ENCODE peak calls at places on chromosomes 1 and 21, in four cellular contexts. Z, U, W and M are unnamed samples.

GRCh38 chr1:3481836-3482589 is 27.5 kb downstream of the ARHGEF16 start:
- DNase-seq in Z (no peak), U (no peak), W (no peak), M (no peak)

GRCh38 chr1:35278886-35279554 is 10.5 kb downstream of the ZMYM4 start:
- DNase-seq in Z (peak), U (peak), W (no peak), M (no peak)

GRCh38 chr1:171245458-171246064 is 2.7 kb upstream of the FMO1 start:
- DNase-seq in Z (peak), U (peak), W (no peak), M (no peak)

GRCh38 chr1:206800411-206800810 is 28.1 kb upstream of the IL10 start:
- DNase-seq in Z (no peak), U (no peak), W (no peak), M (no peak)

GRCh38 chr1:99850458-99850974 is 355 bp downstream of the AGL start:
- DNase-seq in Z (no peak), U (no peak), W (no peak), M (no peak)

GRCh38 chr1:20291621-20292020 is 946 bp downstream of the VWA5B1 start:
- DNase-seq in Z (no peak), U (no peak), W (peak), M (no peak)

GRCh38 chr1:92483442-92484170 is 3.1 kb downstream of the GFI1 start:
- DNase-seq in Z (no peak), U (no peak), W (peak), M (no peak)

GRCh38 chr1:205066221-205066818 is 17.9 kb downstream of the TMEM81 start:
- DNase-seq in Z (peak), U (no peak), W (no peak), M (no peak)

GRCh38 chr1:222171005-222171404 is 376.9 kb downstream of the HHIPL2 start:
- DNase-seq in Z (no peak), U (peak), W (peak), M (peak)

GRCh38 chr1:55257958-55258357 is 42.8 kb upstream of the USP24 start:
- DNase-seq in Z (no peak), U (peak), W (no peak), M (peak)

GRCh38 chr1:156598125-156598524 is 3.2 kb downstream of the GPATCH4 start:
- DNase-seq in Z (no peak), U (no peak), W (no peak), M (no peak)

GRCh38 chr1:62321438-62321837 is 2.2 kb upstream of the KANK4 start:
- DNase-seq in Z (no peak), U (peak), W (no peak), M (no peak)

GRCh38 chr21:37915941-37916794 is at the start of gene KCNJ6:
- DNase-seq in Z (peak), U (peak), W (peak), M (no peak)

GRCh38 chr21:37737497-37737896 is 178.8 kb downstream of the KCNJ6 start:
- DNase-seq in Z (no peak), U (no peak), W (no peak), M (no peak)

GRCh38 chr1:87329756-87330200 is 1.1 kb downstream of the LMO4 start:
- DNase-seq in Z (no peak), U (peak), W (no peak), M (no peak)

GRCh38 chr1:211613951-211614350 is 35.0 kb upstream of the SLC30A1 start:
- DNase-seq in Z (no peak), U (no peak), W (no peak), M (no peak)

GRCh38 chr1:211613108-211613947 is 34.4 kb upstream of the SLC30A1 start:
- DNase-seq in Z (peak), U (peak), W (no peak), M (no peak)

GRCh38 chr1:211619033-211619996 is 40.4 kb upstream of the SLC30A1 start:
- DNase-seq in Z (no peak), U (no peak), W (no peak), M (no peak)

GRCh38 chr1:211614615-211615014 is 35.7 kb upstream of the SLC30A1 start:
- DNase-seq in Z (peak), U (no peak), W (no peak), M (no peak)

GRCh38 chr1:211616231-211617031 is 37.5 kb upstream of the SLC30A1 start:
- DNase-seq in Z (no peak), U (no peak), W (no peak), M (no peak)
- TF ChIP-seq CHD1 in Z (no peak), U (no peak), W (no peak), M (no peak)

GRCh38 chr1:236494586-236495207 is 29.1 kb upstream of the LGALS8 start:
- DNase-seq in Z (no peak), U (peak), W (no peak), M (no peak)

GRCh38 chr1:236492378-236492777 is 31.4 kb upstream of the LGALS8 start:
- DNase-seq in Z (no peak), U (no peak), W (no peak), M (no peak)

GRCh38 chr1:236489710-236490377 is 33.9 kb upstream of the LGALS8 start:
- DNase-seq in Z (peak), U (peak), W (no peak), M (peak)

GRCh38 chr1:236494082-236494481 is 29.7 kb upstream of the LGALS8 start:
- DNase-seq in Z (no peak), U (no peak), W (no peak), M (no peak)

GRCh38 chr1:236491469-236492136 is 32.2 kb upstream of the LGALS8 start:
- DNase-seq in Z (no peak), U (no peak), W (no peak), M (no peak)
- TF ChIP-seq CHD1 in Z (no peak), U (no peak), W (no peak), M (no peak)

GRCh38 chr1:154696460-154696859 is 88.5 kb upstream of the ADAR start:
- DNase-seq in Z (no peak), U (no peak), W (no peak), M (no peak)

GRCh38 chr1:154698320-154699096 is 90.5 kb upstream of the ADAR start:
- DNase-seq in Z (no peak), U (no peak), W (no peak), M (no peak)

GRCh38 chr1:154694995-154695394 is 87.0 kb upstream of the ADAR start:
- DNase-seq in Z (no peak), U (no peak), W (no peak), M (no peak)

GRCh38 chr1:154697710-154698109 is 89.7 kb upstream of the ADAR start:
- DNase-seq in Z (no peak), U (no peak), W (no peak), M (no peak)

DNA sequence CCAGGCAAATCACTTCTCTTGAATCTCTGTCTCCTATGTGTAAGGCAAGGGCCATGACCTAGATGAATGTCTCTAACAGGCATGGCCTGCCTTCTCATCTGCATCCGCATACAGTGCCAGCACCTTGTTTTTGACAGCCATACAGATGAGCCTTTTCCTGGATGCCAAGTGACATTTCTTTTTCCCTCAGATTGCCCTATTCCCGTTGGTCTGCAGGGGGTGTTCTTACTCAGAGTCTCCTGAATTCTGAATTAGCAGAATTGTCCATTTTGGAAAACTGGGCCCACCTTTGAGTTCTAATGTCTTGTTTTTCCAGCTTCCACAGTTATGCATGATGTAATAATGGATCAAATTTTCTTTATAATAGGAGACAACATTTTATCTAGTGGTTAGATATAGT is 88.0 kb upstream of the ADAR start:
- DNase-seq in Z (no peak), U (no peak), W (no peak), M (no peak)
- TF ChIP-seq CHD1 in Z (no peak), U (no peak), W (no peak), M (no peak)

DNA sequence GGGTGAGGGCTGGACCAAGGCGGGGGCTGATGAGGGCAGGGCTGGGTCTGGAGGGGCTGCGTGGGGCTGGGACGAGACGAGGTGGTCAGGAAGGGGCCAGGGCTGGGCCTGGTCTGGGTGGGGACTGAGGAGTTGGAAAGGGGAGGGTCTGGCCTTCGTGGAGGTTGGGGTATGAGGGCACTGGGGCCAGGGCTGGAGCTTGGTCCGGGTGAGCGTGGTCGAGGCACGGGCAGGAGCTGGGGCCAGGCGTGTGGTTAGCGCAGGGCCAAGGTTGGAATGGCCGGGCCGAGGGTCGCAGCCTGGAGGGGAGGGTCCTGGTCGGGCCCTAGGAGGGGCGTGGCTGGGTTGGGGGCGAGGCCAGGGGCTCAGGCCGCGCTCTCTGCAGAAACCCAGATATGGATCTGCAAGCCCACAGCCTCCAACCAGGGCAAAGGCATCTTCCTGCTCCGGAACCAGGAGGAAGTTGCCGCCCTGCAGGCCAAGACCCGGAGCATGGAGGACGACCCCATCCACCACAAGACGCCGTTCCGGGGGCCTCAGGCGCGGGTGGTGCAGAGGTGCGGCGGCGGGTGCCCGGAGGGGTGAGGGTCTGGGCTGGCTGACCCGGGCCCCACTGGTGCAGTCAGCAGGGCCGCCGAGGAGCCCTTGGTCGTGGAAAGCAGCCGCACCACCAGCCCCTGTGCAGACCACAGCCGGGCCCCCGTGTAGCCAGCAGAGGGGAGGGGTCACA is 9.0 kb downstream of the TTLL10 start:
- DNase-seq in Z (no peak), U (no peak), W (peak), M (no peak)
- TF ChIP-seq CHD1 in Z (no peak), U (no peak), W (no peak), M (no peak)

GRCh38 chr1:9767964-9768668 is 55.6 kb downstream of the CLSTN1 start:
- DNase-seq in Z (peak), U (no peak), W (peak), M (no peak)

GRCh38 chr1:9766759-9767442 is 56.9 kb downstream of the CLSTN1 start:
- DNase-seq in Z (no peak), U (peak), W (no peak), M (no peak)

GRCh38 chr1:9768983-9769382 is 54.8 kb downstream of the CLSTN1 start:
- DNase-seq in Z (no peak), U (no peak), W (no peak), M (no peak)

GRCh38 chr1:9774744-9775679 is 48.8 kb downstream of the CLSTN1 start:
- DNase-seq in Z (no peak), U (no peak), W (no peak), M (no peak)

GRCh38 chr1:9770276-9770675 is 53.5 kb downstream of the CLSTN1 start:
- DNase-seq in Z (no peak), U (no peak), W (no peak), M (no peak)
- TF ChIP-seq CHD1 in Z (no peak), U (no peak), W (no peak), M (no peak)

GRCh38 chr1:198756470-198756869 is 117.6 kb downstream of the PTPRC start:
- DNase-seq in Z (no peak), U (peak), W (no peak), M (no peak)

GRCh38 chr1:198763298-198763714 is 124.5 kb downstream of the PTPRC start:
- DNase-seq in Z (no peak), U (peak), W (no peak), M (no peak)

GRCh38 chr1:198764748-198765147 is 125.9 kb downstream of the PTPRC start:
- DNase-seq in Z (no peak), U (peak), W (no peak), M (no peak)

GRCh38 chr1:198761859-198762616 is 123.2 kb downstream of the PTPRC start:
- DNase-seq in Z (no peak), U (no peak), W (no peak), M (no peak)
- TF ChIP-seq CHD1 in Z (no peak), U (no peak), W (no peak), M (no peak)